ENCODE peak calls at places on chromosomes 12 and 14, in nine cellular contexts. M is A549, F is stomach, A is neural progenitor cell, L is uterus, W is fibroblast of the aortic adventitia, C is ascending aorta, G is AG10803, R is Caco-2. V is an unnamed sample.

GRCh38 chr12:27618836-27619235 is 77.4 kb upstream of the REP15 start:
- DNase-seq in M (no peak), F (no peak), A (no peak), L (no peak), W (peak), C (no peak), G (no peak), R (no peak), V (no peak)

GRCh38 chr12:33818313-33818712 is 204.0 kb upstream of the ALG10 start:
- DNase-seq in M (no peak), F (no peak), A (no peak), L (no peak), W (no peak), C (no peak), G (no peak), R (no peak), V (no peak)

GRCh38 chr12:47867496-47867941 is 37.3 kb downstream of the VDR start:
- DNase-seq in M (peak), F (no peak), A (no peak), L (no peak), W (peak), C (no peak), G (peak), R (no peak), V (no peak)

GRCh38 chr14:32457213-32457920 is 128.3 kb downstream of the AKAP6 start:
- DNase-seq in M (no peak), F (no peak), A (no peak), L (peak), W (peak), C (no peak), G (peak), R (no peak), V (no peak)

GRCh38 chr12:128637616-128638606 is 185.8 kb downstream of the SLC15A4 start:
- DNase-seq in M (no peak), F (no peak), A (no peak), L (no peak), W (no peak), C (no peak), G (no peak), R (no peak), V (peak)

GRCh38 chr14:95471526-95472304 is 44.7 kb downstream of the SYNE3 start:
- DNase-seq in M (no peak), F (no peak), A (no peak), L (peak), W (peak), C (no peak), G (peak), R (no peak), V (no peak)

GRCh38 chr12:52145228-52145940 is 46.4 kb downstream of the KRT80 start:
- DNase-seq in M (peak), F (no peak), A (peak), L (no peak), W (no peak), C (no peak), G (no peak), R (no peak), V (no peak)

GRCh38 chr12:131702573-131702877 is 8.4 kb upstream of the SFSWAP start:
- DNase-seq in M (no peak), F (no peak), A (no peak), L (no peak), W (no peak), C (no peak), G (no peak), R (no peak), V (no peak)

GRCh38 chr14:88241810-88242209 is 81.3 kb downstream of the KCNK10 start:
- DNase-seq in M (no peak), F (no peak), A (no peak), L (no peak), W (no peak), C (no peak), G (no peak), R (no peak), V (no peak)

GRCh38 chr14:100398044-100398443 is 74.9 kb downstream of the SLC25A47 start:
- DNase-seq in M (peak), F (no peak), A (peak), L (no peak), W (no peak), C (no peak), G (no peak), R (peak), V (no peak)

GRCh38 chr12:19198272-19198671 is 68.7 kb downstream of the PLEKHA5 start:
- DNase-seq in M (peak), F (no peak), A (no peak), L (no peak), W (peak), C (no peak), G (peak), R (no peak), V (no peak)

GRCh38 chr12:68367136-68367535 is 35.0 kb upstream of the MDM1 start:
- DNase-seq in M (no peak), F (no peak), A (no peak), L (no peak), W (no peak), C (no peak), G (no peak), R (no peak), V (no peak)

GRCh38 chr12:9087087-9087835 is 28.5 kb downstream of the A2M start:
- DNase-seq in M (no peak), F (no peak), A (no peak), L (no peak), W (no peak), C (no peak), G (no peak), R (no peak), V (no peak)

GRCh38 chr14:61489002-61489401 is 167.6 kb downstream of the PRKCH start:
- DNase-seq in M (peak), F (no peak), A (no peak), L (no peak), W (peak), C (no peak), G (no peak), R (no peak), V (no peak)

GRCh38 chr12:10732554-10732953 is 9.4 kb upstream of the YBX3 start:
- DNase-seq in M (no peak), F (no peak), A (no peak), L (no peak), W (no peak), C (no peak), G (no peak), R (no peak), V (no peak)

GRCh38 chr12:44763021-44763420 is 113.1 kb downstream of the NELL2 start:
- DNase-seq in M (no peak), F (no peak), A (no peak), L (no peak), W (no peak), C (no peak), G (no peak), R (no peak), V (no peak)

GRCh38 chr12:131153016-131153415 is 199.3 kb downstream of the ADGRD1 start:
- DNase-seq in M (no peak), F (no peak), A (no peak), L (no peak), W (no peak), C (no peak), G (no peak), R (no peak), V (no peak)

GRCh38 chr12:4141344-4142270 is 132.0 kb upstream of the CCND2 start:
- DNase-seq in M (no peak), F (no peak), A (no peak), L (no peak), W (no peak), C (no peak), G (no peak), R (no peak), V (no peak)

GRCh38 chr12:4138051-4138450 is 135.5 kb upstream of the CCND2 start:
- DNase-seq in M (no peak), F (no peak), A (no peak), L (no peak), W (no peak), C (no peak), G (no peak), R (no peak), V (no peak)

GRCh38 chr12:4139191-4139590 is 134.4 kb upstream of the CCND2 start:
- DNase-seq in M (no peak), F (no peak), A (no peak), L (no peak), W (no peak), C (no peak), G (no peak), R (peak), V (no peak)

GRCh38 chr12:4143909-4144308 is 129.7 kb upstream of the CCND2 start:
- DNase-seq in M (peak), F (no peak), A (no peak), L (no peak), W (no peak), C (no peak), G (no peak), R (peak), V (no peak)

DNA sequence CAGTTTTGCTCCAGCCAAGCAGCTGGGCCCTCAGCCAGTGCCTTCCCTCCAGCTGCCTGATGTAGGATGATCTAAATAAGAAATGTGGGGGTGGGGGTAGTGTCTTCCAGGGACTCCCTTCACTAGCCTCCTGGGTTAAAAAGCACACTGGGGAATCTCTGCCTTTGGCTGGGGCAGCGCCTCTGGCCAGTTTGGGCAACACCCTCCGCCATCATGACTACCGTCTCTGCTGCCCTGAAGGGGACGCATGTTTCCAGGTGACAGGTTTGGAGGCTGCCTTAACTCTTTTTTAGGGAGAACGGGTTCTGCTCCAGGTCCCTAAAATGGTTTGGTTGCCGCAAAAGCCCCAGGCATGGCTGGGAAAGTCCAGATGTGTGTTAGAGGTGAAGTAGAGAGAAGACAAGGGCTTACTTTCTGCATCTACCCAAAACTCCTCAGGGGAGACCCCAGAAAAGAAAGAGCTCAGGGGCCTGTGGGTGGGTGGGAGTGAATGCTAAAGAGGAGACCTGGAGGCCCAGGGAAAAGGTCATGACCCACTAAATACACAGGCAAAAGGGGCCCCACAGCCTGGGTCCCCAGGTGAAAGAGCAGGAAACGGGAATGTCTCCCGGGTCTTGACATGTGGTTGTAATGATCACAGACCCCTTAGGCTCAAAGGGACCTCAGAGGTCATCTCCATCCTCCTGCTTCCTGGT is 132.8 kb upstream of the CCND2 start:
- DNase-seq in M (no peak), F (no peak), A (no peak), L (no peak), W (no peak), C (no peak), G (no peak), R (peak), V (no peak)
- H3K4me3 ChIP-seq in M (no peak), F (no peak), A (no peak), L (no peak), W (no peak), C (no peak), G (no peak), R (no peak), V (no peak)

DNA sequence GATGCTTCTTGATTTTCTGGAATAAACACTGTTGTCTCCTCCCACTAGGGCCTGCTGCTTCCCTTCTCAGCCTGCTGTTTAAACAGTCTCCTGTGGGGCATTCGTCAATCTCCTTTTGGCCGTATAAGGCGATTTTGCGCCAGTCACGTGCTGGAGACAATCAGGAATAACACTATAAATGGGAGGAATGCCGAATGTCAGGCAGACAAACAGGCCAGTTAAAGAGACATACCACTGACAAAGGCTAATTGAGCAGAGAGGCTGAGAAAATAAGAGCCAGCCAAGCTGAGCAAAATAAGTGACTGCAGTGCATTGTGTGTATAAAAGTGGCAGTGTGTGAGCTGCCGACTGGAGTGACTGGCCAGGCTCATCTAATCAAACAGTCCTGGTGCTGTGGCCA is 23.3 kb downstream of the DMAC2L start:
- DNase-seq in M (peak), F (no peak), A (peak), L (peak), W (peak), C (no peak), G (peak), R (peak), V (no peak)
- TF ChIP-seq CTCF in M (no peak), F (no peak), A (no peak), L (no peak), W (no peak), C (no peak), G (peak), R (no peak), V (no peak)

DNA sequence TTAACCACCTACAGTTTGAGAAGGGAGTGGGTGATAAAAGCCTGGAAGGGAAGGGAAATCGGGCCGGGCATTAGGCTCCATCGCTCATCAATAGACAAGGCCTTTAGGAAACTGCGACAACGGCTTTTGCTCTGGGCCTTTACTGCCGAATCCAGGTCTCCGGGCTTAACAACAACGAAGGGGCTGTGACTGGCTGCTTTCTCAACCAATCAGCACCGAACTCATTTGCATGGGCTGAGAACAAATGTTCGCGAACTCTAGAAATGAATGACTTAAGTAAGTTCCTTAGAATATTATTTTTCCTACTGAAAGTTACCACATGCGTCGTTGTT is 263 bp upstream of the RNU7-1 start:
- DNase-seq in M (peak), F (peak), A (peak), L (peak), W (peak), C (peak), G (peak), R (peak), V (peak)
- H3K4me3 ChIP-seq in M (peak), F (no peak), A (peak), L (peak), W (peak), C (peak), G (peak), R (peak), V (peak)

GRCh38 chr12:6367065-6367968 is 8.0 kb downstream of the SCNN1A start:
- DNase-seq in M (peak), F (no peak), A (no peak), L (no peak), W (peak), C (no peak), G (no peak), R (no peak), V (peak)
- TF ChIP-seq CTCF in M (no peak), F (no peak), A (peak), L (peak), W (peak), C (no peak), G (peak), R (no peak), V (peak)